ENCODE peak calls at places on chromosomes 2 and 18, in five cellular contexts. J is left lung, I is foreskin fibroblast, M is spleen, A is IMR-90. Y is an unnamed sample.

GRCh38 chr2:89763581-89764485 is 1072.4 kb downstream of the RPIA start:
- DNase-seq in M (peak; percentile 75), J (peak; percentile 79), A (no peak), I (no peak), Y (no peak)

GRCh38 chr2:75592028-75592427 is 31.3 kb upstream of the EVA1A start:
- DNase-seq in M (no peak), J (no peak), I (peak; percentile 87), A (peak; percentile 76), Y (peak; percentile 64)

GRCh38 chr2:127049927-127050802 is 56.8 kb downstream of the BIN1 start:
- DNase-seq in M (peak; percentile 89), A (peak; percentile 41), J (peak; percentile 91), I (no peak), Y (peak; percentile 45)

GRCh38 chr2:199602271-199602895 is 144.6 kb upstream of the SATB2 start:
- DNase-seq in M (no peak), A (no peak), I (no peak), J (no peak), Y (no peak)

GRCh38 chr18:48408727-48409590 is at the start of gene ZBTB7C:
- DNase-seq in M (peak; percentile 78), J (peak; percentile 85), I (peak; percentile 20), A (no peak), Y (peak; percentile 18)

GRCh38 chr2:190404487-190404886 is 3.7 kb upstream of the MFSD6 start:
- DNase-seq in A (peak; percentile 65), I (no peak), M (no peak), J (no peak), Y (peak; percentile 24)

GRCh38 chr2:207042841-207043240 is 103.5 kb downstream of the CPO start:
- DNase-seq in I (no peak), J (no peak), A (no peak), M (no peak), Y (no peak)

GRCh38 chr2:60106836-60107529 is 446.5 kb downstream of the BCL11A start:
- DNase-seq in A (no peak), J (no peak), M (no peak), I (no peak), Y (no peak)

DNA sequence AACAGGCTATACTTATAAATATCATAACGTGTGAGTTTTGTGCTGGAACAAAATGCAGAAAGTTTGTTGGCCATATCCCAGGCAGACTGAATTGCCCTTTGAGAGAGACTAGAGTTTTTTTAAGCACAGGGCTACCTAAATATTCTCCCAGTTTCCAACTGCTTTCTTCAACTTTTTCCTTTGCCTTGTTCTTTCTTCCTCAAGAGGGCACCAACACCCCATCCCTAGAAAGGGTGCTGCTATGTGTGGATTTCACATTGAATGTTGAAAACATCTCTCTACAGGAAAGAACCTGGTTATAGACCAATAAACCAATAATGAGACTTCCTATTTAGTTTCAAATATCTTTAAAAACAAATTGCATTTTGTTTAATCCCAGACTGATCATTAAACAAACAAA is 87.9 kb downstream of the ICOS start:
- DNase-seq in A (peak; percentile 20), J (no peak), I (peak; percentile 14), M (no peak), Y (peak; percentile 49)
- TF ChIP-seq CTCF in A (peak; percentile 55), J (peak; percentile 25), I (peak; percentile 61), M (peak; percentile 38), Y (peak; percentile 70)

DNA sequence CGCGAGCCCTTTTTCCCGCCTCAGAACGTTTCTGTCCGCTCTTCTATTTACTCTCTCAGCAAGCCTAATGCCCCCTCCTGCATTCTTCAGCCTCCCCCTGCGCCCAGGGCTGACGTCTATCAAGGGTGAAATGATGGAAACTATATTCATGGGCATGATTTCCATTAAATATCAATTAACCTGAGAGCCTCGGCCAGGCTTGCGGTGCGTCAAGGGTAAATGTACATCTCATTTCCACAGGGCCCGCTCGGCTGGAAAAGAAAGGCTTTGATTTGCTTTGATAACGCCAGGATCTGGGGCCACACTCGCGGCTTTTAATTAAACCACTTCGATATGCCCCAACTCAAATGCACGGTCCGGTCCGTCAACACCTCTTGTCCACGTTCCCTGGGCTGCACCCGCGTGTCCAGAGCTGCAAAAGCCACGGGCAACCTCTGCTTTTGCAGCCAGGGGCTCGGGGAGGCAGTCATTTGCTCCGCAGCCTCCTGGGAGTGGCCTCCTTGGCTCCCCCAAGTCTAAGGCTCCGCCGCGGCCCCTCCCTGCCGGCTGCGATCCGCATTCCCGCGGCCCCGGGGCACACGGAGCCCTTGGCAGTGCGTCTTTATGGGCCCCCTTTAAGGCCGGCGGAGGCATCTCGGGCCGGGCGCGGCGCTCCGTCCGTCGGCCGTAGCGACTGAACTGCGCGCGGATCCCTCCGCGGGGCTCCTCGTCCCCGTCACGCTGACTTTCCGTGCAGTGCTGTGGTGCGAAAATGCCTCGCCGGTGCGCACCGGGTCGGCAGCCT is at the start of gene HOXD8:
- DNase-seq in A (peak; percentile 9), I (peak; percentile 88), M (peak; percentile 82), J (peak; percentile 63), Y (peak; percentile 79)
- H3K4me3 ChIP-seq in A (peak within 1 kb of the TSS; percentile 7), I (peak within 1 kb of the TSS; percentile 50), M (peak within 1 kb of the TSS; percentile 20), J (no peak within 1 kb of the TSS), Y (peak within 1 kb of the TSS; percentile 48)

GRCh38 chr2:1588994-1589611 is 155.2 kb downstream of the PXDN start:
- DNase-seq in M (no peak), I (no peak), J (peak; percentile 66), A (peak; percentile 43), Y (peak; percentile 71)
- TF ChIP-seq CTCF in M (no peak), I (no peak), J (no peak), A (peak; percentile 7), Y (peak; percentile 28)

GRCh38 chr2:214126135-214126534 is 284.7 kb upstream of the VWC2L start:
- DNase-seq in A (peak; percentile 56), J (no peak), M (no peak), I (peak; percentile 63), Y (peak; percentile 29)

GRCh38 chr2:214130115-214130514 is 280.7 kb upstream of the VWC2L start:
- DNase-seq in A (no peak), M (no peak), I (no peak), J (no peak), Y (no peak)

GRCh38 chr2:214127178-214127970 is 283.5 kb upstream of the VWC2L start:
- DNase-seq in M (no peak), J (no peak), I (peak; percentile 83), A (peak; percentile 57), Y (peak; percentile 59)

GRCh38 chr2:214128040-214128439 is 282.8 kb upstream of the VWC2L start:
- DNase-seq in I (no peak), J (no peak), A (no peak), M (no peak), Y (no peak)
- H3K4me3 ChIP-seq in I (no peak overlapping the region), J (no peak overlapping the region), A (no peak overlapping the region), M (no peak overlapping the region), Y (no peak overlapping the region)

GRCh38 chr2:99554238-99554637 is 64.4 kb upstream of the REV1 start:
- DNase-seq in M (no peak), J (no peak), I (no peak), A (no peak), Y (no peak)
- TF ChIP-seq CTCF in M (no peak), J (no peak), I (no peak), A (no peak), Y (peak; percentile 9)